ENCODE peak calls at places on chromosomes 13 and 19, in nine cellular contexts. One of them, this sample, is unnamed. For H3K4me1 and H3K36me3, the result is how much of the 10 kb centered on the place peaks cover.

GRCh38 chr19:8664671-8665057 is 33.9 kb downstream of the ACTL9 start:
- DNase-seq in lower lobe of right lung: no peak
- DNase-seq in psoas muscle: no peak
- DNase-seq in BE2C: no peak
- DNase-seq in uterus: no peak
- DNase-seq in adrenal gland: no peak
- DNase-seq in GM12878: no peak
- DNase-seq in heart left ventricle: no peak
- DNase-seq in CD8-positive, alpha-beta T cell: no peak
- DNase-seq in this sample: no peak

GRCh38 chr13:111335263-111335662 is 14.8 kb downstream of the TEX29 start:
- DNase-seq in lower lobe of right lung: no peak
- DNase-seq in psoas muscle: no peak
- DNase-seq in BE2C: no peak
- DNase-seq in uterus: no peak
- DNase-seq in adrenal gland: no peak
- DNase-seq in GM12878: no peak
- DNase-seq in heart left ventricle: no peak
- DNase-seq in CD8-positive, alpha-beta T cell: no peak
- DNase-seq in this sample: no peak

GRCh38 chr13:39527961-39528720 is 74.9 kb downstream of the LHFPL6 start:
- DNase-seq in lower lobe of right lung: no peak
- DNase-seq in psoas muscle: no peak
- DNase-seq in BE2C: no peak
- DNase-seq in uterus: peak
- DNase-seq in adrenal gland: peak
- DNase-seq in GM12878: no peak
- DNase-seq in heart left ventricle: no peak
- DNase-seq in CD8-positive, alpha-beta T cell: no peak
- DNase-seq in this sample: peak

GRCh38 chr19:5423567-5424125 is 31.6 kb upstream of the ZNRF4 start:
- DNase-seq in lower lobe of right lung: no peak
- DNase-seq in psoas muscle: no peak
- DNase-seq in BE2C: no peak
- DNase-seq in uterus: no peak
- DNase-seq in adrenal gland: no peak
- DNase-seq in GM12878: no peak
- DNase-seq in heart left ventricle: no peak
- DNase-seq in CD8-positive, alpha-beta T cell: no peak
- DNase-seq in this sample: no peak

GRCh38 chr19:12828494-12828893 is 5.9 kb downstream of the RTBDN start:
- DNase-seq in lower lobe of right lung: no peak
- DNase-seq in psoas muscle: no peak
- DNase-seq in BE2C: peak
- DNase-seq in uterus: no peak
- DNase-seq in adrenal gland: no peak
- DNase-seq in GM12878: no peak
- DNase-seq in heart left ventricle: no peak
- DNase-seq in CD8-positive, alpha-beta T cell: no peak
- DNase-seq in this sample: peak

GRCh38 chr19:50661675-50662441 is 12.6 kb downstream of the C19orf81 start:
- DNase-seq in lower lobe of right lung: no peak
- DNase-seq in psoas muscle: no peak
- DNase-seq in BE2C: no peak
- DNase-seq in uterus: no peak
- DNase-seq in adrenal gland: no peak
- DNase-seq in GM12878: no peak
- DNase-seq in heart left ventricle: no peak
- DNase-seq in CD8-positive, alpha-beta T cell: no peak
- DNase-seq in this sample: no peak

GRCh38 chr13:42215578-42216421 is 56.2 kb upstream of the AKAP11 start:
- DNase-seq in lower lobe of right lung: no peak
- DNase-seq in psoas muscle: no peak
- DNase-seq in BE2C: peak
- DNase-seq in uterus: no peak
- DNase-seq in adrenal gland: peak
- DNase-seq in GM12878: peak
- DNase-seq in heart left ventricle: no peak
- DNase-seq in CD8-positive, alpha-beta T cell: no peak
- DNase-seq in this sample: peak

GRCh38 chr13:31887311-31887710 is 144.3 kb upstream of the FRY start:
- DNase-seq in lower lobe of right lung: no peak
- DNase-seq in psoas muscle: no peak
- DNase-seq in BE2C: no peak
- DNase-seq in uterus: no peak
- DNase-seq in adrenal gland: no peak
- DNase-seq in GM12878: no peak
- DNase-seq in heart left ventricle: no peak
- DNase-seq in CD8-positive, alpha-beta T cell: no peak
- DNase-seq in this sample: no peak

GRCh38 chr13:45728759-45729158 is 26.6 kb downstream of the CBY2 start:
- DNase-seq in lower lobe of right lung: no peak
- DNase-seq in psoas muscle: no peak
- DNase-seq in BE2C: peak
- DNase-seq in uterus: no peak
- DNase-seq in adrenal gland: no peak
- DNase-seq in GM12878: no peak
- DNase-seq in heart left ventricle: no peak
- DNase-seq in CD8-positive, alpha-beta T cell: no peak
- DNase-seq in this sample: peak

GRCh38 chr13:43493496-43494000 is 293.2 kb downstream of the ENOX1 start:
- DNase-seq in lower lobe of right lung: no peak
- DNase-seq in psoas muscle: no peak
- DNase-seq in BE2C: no peak
- DNase-seq in uterus: no peak
- DNase-seq in adrenal gland: no peak
- DNase-seq in GM12878: no peak
- DNase-seq in heart left ventricle: no peak
- DNase-seq in CD8-positive, alpha-beta T cell: no peak
- DNase-seq in this sample: no peak

GRCh38 chr13:29594710-29595379 is 643 bp downstream of the SLC7A1 start:
- DNase-seq in lower lobe of right lung: peak
- DNase-seq in psoas muscle: peak
- DNase-seq in BE2C: peak
- DNase-seq in uterus: peak
- DNase-seq in adrenal gland: peak
- DNase-seq in GM12878: no peak
- DNase-seq in heart left ventricle: peak
- DNase-seq in CD8-positive, alpha-beta T cell: peak
- DNase-seq in this sample: peak

GRCh38 chr13:33931397-33931987 is 113.5 kb downstream of the RFC3 start:
- DNase-seq in lower lobe of right lung: no peak
- DNase-seq in psoas muscle: no peak
- DNase-seq in BE2C: peak
- DNase-seq in uterus: no peak
- DNase-seq in adrenal gland: no peak
- DNase-seq in GM12878: peak
- DNase-seq in heart left ventricle: no peak
- DNase-seq in CD8-positive, alpha-beta T cell: no peak
- DNase-seq in this sample: peak

GRCh38 chr19:42074513-42075363 is 1.2 kb upstream of the ZNF574 start:
- DNase-seq in lower lobe of right lung: no peak
- DNase-seq in psoas muscle: no peak
- DNase-seq in BE2C: no peak
- DNase-seq in uterus: no peak
- DNase-seq in adrenal gland: peak
- DNase-seq in GM12878: no peak
- DNase-seq in heart left ventricle: no peak
- DNase-seq in CD8-positive, alpha-beta T cell: no peak
- DNase-seq in this sample: peak

GRCh38 chr19:12543855-12544254 is 7.4 kb downstream of the ZNF564 start:
- DNase-seq in lower lobe of right lung: no peak
- DNase-seq in psoas muscle: no peak
- DNase-seq in BE2C: no peak
- DNase-seq in uterus: no peak
- DNase-seq in adrenal gland: no peak
- DNase-seq in GM12878: no peak
- DNase-seq in heart left ventricle: no peak
- DNase-seq in CD8-positive, alpha-beta T cell: no peak
- DNase-seq in this sample: no peak

GRCh38 chr19:33303791-33304759 is 1.7 kb upstream of the CEBPA start:
- DNase-seq in lower lobe of right lung: no peak
- DNase-seq in psoas muscle: peak
- DNase-seq in BE2C: no peak
- DNase-seq in uterus: peak
- DNase-seq in adrenal gland: no peak
- DNase-seq in GM12878: no peak
- DNase-seq in heart left ventricle: peak
- DNase-seq in CD8-positive, alpha-beta T cell: no peak
- DNase-seq in this sample: no peak

GRCh38 chr19:33302974-33303790 is 848 bp upstream of the CEBPA start:
- DNase-seq in lower lobe of right lung: peak
- DNase-seq in psoas muscle: peak
- DNase-seq in BE2C: peak
- DNase-seq in uterus: peak
- DNase-seq in adrenal gland: no peak
- DNase-seq in GM12878: no peak
- DNase-seq in heart left ventricle: peak
- DNase-seq in CD8-positive, alpha-beta T cell: no peak
- DNase-seq in this sample: peak

GRCh38 chr19:33306853-33307792 is 4.8 kb upstream of the CEBPA start:
- DNase-seq in lower lobe of right lung: no peak
- DNase-seq in psoas muscle: peak
- DNase-seq in BE2C: no peak
- DNase-seq in uterus: no peak
- DNase-seq in adrenal gland: no peak
- DNase-seq in GM12878: no peak
- DNase-seq in heart left ventricle: no peak
- DNase-seq in CD8-positive, alpha-beta T cell: no peak
- DNase-seq in this sample: no peak

GRCh38 chr19:33306191-33306590 is 3.9 kb upstream of the CEBPA start:
- DNase-seq in lower lobe of right lung: no peak
- DNase-seq in psoas muscle: no peak
- DNase-seq in BE2C: no peak
- DNase-seq in uterus: no peak
- DNase-seq in adrenal gland: no peak
- DNase-seq in GM12878: no peak
- DNase-seq in heart left ventricle: no peak
- DNase-seq in CD8-positive, alpha-beta T cell: no peak
- DNase-seq in this sample: no peak

DNA sequence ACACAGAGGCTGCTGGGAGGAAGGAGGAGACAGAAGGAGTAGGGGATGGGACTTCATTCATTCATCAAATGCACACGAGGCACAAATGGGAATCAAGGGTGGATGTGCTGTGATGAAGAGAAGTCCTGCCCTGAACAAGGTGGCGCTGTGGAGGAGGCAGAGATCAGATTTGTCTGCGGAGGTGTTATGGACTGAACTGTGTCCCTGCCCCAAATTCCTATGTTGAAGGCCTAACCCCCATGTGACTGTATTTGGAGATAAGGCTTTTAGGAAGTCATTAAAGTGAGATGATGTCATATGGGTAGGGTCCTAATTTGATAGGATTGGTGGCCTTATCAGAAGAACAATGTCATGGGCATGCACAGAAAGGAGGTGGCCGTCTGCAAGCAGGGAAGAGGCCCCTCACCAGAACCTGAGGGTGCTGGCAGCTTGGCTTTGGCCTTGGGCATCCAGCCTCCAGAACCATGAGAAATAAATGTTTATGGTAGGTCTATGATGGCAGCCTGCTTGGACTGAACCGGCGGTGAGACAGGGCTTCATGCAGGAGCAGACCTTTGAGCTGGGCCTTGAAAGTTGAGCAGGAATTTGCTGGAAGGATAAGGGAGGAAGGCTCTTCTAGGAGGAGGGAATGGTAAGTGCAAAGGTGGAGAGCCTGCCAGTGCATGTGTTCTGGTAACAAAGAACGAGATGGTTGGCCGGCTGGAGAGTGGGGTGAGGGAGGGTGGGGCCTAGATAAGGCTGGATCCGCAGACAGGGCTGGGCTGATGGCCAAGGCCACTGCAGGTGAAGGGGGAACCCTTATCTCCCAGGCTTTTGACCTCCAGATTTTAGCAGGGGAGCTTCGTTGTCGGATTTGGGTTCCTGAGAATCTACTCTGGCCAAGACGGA is 2.7 kb upstream of the CEBPA start:
- DNase-seq in lower lobe of right lung: peak
- DNase-seq in psoas muscle: no peak
- DNase-seq in BE2C: no peak
- DNase-seq in uterus: no peak
- DNase-seq in adrenal gland: no peak
- DNase-seq in GM12878: no peak
- DNase-seq in heart left ventricle: no peak
- DNase-seq in CD8-positive, alpha-beta T cell: no peak
- DNase-seq in this sample: no peak
- H3K4me1 ChIP-seq in lower lobe of right lung: under half
- H3K4me1 ChIP-seq in psoas muscle: under half
- H3K4me1 ChIP-seq in BE2C: under half
- H3K4me1 ChIP-seq in uterus: under half
- H3K4me1 ChIP-seq in adrenal gland: under half
- H3K4me1 ChIP-seq in GM12878: under half
- H3K4me1 ChIP-seq in heart left ventricle: under half
- H3K4me1 ChIP-seq in CD8-positive, alpha-beta T cell: under half
- H3K4me1 ChIP-seq in this sample: under half

GRCh38 chr19:45361608-45362007 is 8.8 kb downstream of the ERCC2 start:
- DNase-seq in lower lobe of right lung: no peak
- DNase-seq in psoas muscle: no peak
- DNase-seq in BE2C: no peak
- DNase-seq in uterus: no peak
- DNase-seq in adrenal gland: no peak
- DNase-seq in GM12878: no peak
- DNase-seq in heart left ventricle: no peak
- DNase-seq in CD8-positive, alpha-beta T cell: no peak
- DNase-seq in this sample: no peak
- H3K36me3 ChIP-seq in lower lobe of right lung: under half
- H3K36me3 ChIP-seq in psoas muscle: under half
- H3K36me3 ChIP-seq in BE2C: under half
- H3K36me3 ChIP-seq in uterus: under half
- H3K36me3 ChIP-seq in adrenal gland: under half
- H3K36me3 ChIP-seq in GM12878: under half
- H3K36me3 ChIP-seq in heart left ventricle: under half
- H3K36me3 ChIP-seq in CD8-positive, alpha-beta T cell: under half
- H3K36me3 ChIP-seq in this sample: under half

GRCh38 chr13:109783815-109784589 is 2.4 kb downstream of the IRS2 start:
- DNase-seq in lower lobe of right lung: peak
- DNase-seq in psoas muscle: peak
- DNase-seq in BE2C: peak
- DNase-seq in uterus: peak
- DNase-seq in adrenal gland: no peak
- DNase-seq in GM12878: no peak
- DNase-seq in heart left ventricle: no peak
- DNase-seq in CD8-positive, alpha-beta T cell: no peak
- DNase-seq in this sample: no peak
- H3K4me1 ChIP-seq in lower lobe of right lung: half or more
- H3K4me1 ChIP-seq in psoas muscle: under half
- H3K4me1 ChIP-seq in BE2C: under half
- H3K4me1 ChIP-seq in uterus: under half
- H3K4me1 ChIP-seq in adrenal gland: half or more
- H3K4me1 ChIP-seq in GM12878: under half
- H3K4me1 ChIP-seq in heart left ventricle: under half
- H3K4me1 ChIP-seq in CD8-positive, alpha-beta T cell: under half
- H3K4me1 ChIP-seq in this sample: under half

DNA sequence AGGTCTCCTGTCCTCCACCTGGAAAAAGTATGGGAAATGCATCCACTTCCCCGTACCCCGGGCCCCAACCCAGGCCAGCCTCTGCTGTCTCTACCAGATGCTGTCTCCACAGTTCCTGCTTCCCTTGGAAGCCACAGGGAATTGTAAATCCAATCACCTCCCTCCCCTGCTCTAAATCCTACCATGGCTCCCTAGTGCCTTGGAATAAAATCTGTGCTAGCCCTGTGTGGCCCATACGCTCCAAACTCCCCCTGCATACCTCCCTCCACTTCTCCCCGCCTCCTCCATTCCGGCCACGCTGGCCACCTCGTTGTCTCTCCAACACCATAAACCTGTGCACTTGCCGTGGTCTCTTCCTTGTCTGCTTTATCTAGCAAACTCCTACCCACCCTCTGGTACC is 31.2 kb downstream of the UNC13A start:
- DNase-seq in lower lobe of right lung: no peak
- DNase-seq in psoas muscle: peak
- DNase-seq in BE2C: no peak
- DNase-seq in uterus: no peak
- DNase-seq in adrenal gland: no peak
- DNase-seq in GM12878: no peak
- DNase-seq in heart left ventricle: no peak
- DNase-seq in CD8-positive, alpha-beta T cell: no peak
- DNase-seq in this sample: no peak
- H3K36me3 ChIP-seq in lower lobe of right lung: under half
- H3K36me3 ChIP-seq in psoas muscle: under half
- H3K36me3 ChIP-seq in BE2C: half or more
- H3K36me3 ChIP-seq in uterus: under half
- H3K36me3 ChIP-seq in adrenal gland: under half
- H3K36me3 ChIP-seq in GM12878: under half
- H3K36me3 ChIP-seq in heart left ventricle: under half
- H3K36me3 ChIP-seq in CD8-positive, alpha-beta T cell: under half
- H3K36me3 ChIP-seq in this sample: under half

This sample was measured in SJCRH30.